ENCODE peak calls at places on chromosomes 3 and 15, in seven cellular contexts. R is AG09319; U is thoracic aorta; V is CD8-positive, alpha-beta T cell; S is A549; O is fibroblast of mammary gland; B is CD4-positive, alpha-beta T cell. E is an unnamed sample.

GRCh38 chr15:70910958-70911357 is 18.3 kb downstream of the LRRC49 start:
- DNase-seq in O (no peak), U (no peak), R (no peak), B (no peak), S (no peak), V (no peak), E (no peak)

GRCh38 chr3:72069543-72069942 is 284.6 kb upstream of the PROK2 start:
- DNase-seq in R (no peak), U (no peak), S (no peak), B (no peak), V (no peak), O (no peak), E (no peak)

GRCh38 chr3:73094951-73095350 is 33.5 kb downstream of the EBLN2 start:
- DNase-seq in O (no peak), U (no peak), V (no peak), S (no peak), B (no peak), R (no peak), E (no peak)

GRCh38 chr3:128260275-128260674 is 107.0 kb downstream of the EEFSEC start:
- DNase-seq in V (no peak), U (no peak), B (no peak), S (no peak), O (no peak), R (no peak), E (no peak)

GRCh38 chr3:120839120-120839519 is 68.9 kb upstream of the STXBP5L start:
- DNase-seq in S (no peak), O (no peak), B (no peak), V (no peak), R (no peak), U (no peak), E (no peak)

GRCh38 chr3:196563721-196564225 is 4.6 kb downstream of the WDR53 start:
- DNase-seq in S (peak), B (no peak), V (no peak), O (peak), U (no peak), R (no peak), E (no peak)

GRCh38 chr3:113166719-113167492 is 44.5 kb upstream of the BOC start:
- DNase-seq in R (peak), U (no peak), S (no peak), B (no peak), V (no peak), O (peak), E (no peak)

GRCh38 chr3:106534206-106534605 is 665.4 kb upstream of the CBLB start:
- DNase-seq in U (no peak), O (peak), V (peak), S (no peak), B (peak), R (no peak), E (no peak)

GRCh38 chr15:88276821-88277220 is 20.3 kb upstream of the NTRK3 start:
- DNase-seq in B (no peak), O (no peak), V (no peak), S (no peak), U (no peak), R (no peak), E (no peak)

GRCh38 chr15:51782357-51782896 is 31.0 kb downstream of the TMOD2 start:
- DNase-seq in R (no peak), B (no peak), U (no peak), V (no peak), S (peak), O (peak), E (no peak)

GRCh38 chr3:171757377-171758034 is 52.8 kb downstream of the PLD1 start:
- DNase-seq in O (no peak), V (no peak), S (no peak), R (no peak), U (no peak), B (no peak), E (no peak)

GRCh38 chr15:83516935-83517334 is 69.8 kb downstream of the SH3GL3 start:
- DNase-seq in O (peak), V (no peak), S (no peak), R (no peak), B (no peak), U (no peak), E (no peak)

GRCh38 chr15:63510548-63510940 is 6.2 kb downstream of the USP3 start:
- DNase-seq in U (no peak), V (no peak), O (no peak), R (no peak), B (no peak), S (no peak), E (no peak)

GRCh38 chr3:87311309-87311708 is 34.9 kb upstream of the POU1F1 start:
- DNase-seq in R (no peak), S (no peak), V (no peak), O (peak), B (no peak), U (no peak), E (no peak)

GRCh38 chr15:63006032-63006878 is 36.3 kb upstream of the TPM1 start:
- DNase-seq in B (no peak), S (no peak), U (no peak), R (no peak), O (no peak), V (no peak), E (no peak)

GRCh38 chr15:37101634-37102314 is 1.4 kb upstream of the MEIS2 start:
- DNase-seq in S (peak), B (no peak), O (peak), V (no peak), U (no peak), R (peak), E (no peak)

GRCh38 chr3:12175137-12175593 is 16.5 kb upstream of the TIMP4 start:
- DNase-seq in S (no peak), B (no peak), V (no peak), U (no peak), O (peak), R (no peak), E (no peak)

GRCh38 chr15:34737379-34737928 is 17.3 kb downstream of the GJD2 start:
- DNase-seq in R (no peak), S (no peak), U (no peak), V (no peak), B (no peak), O (no peak), E (no peak)

GRCh38 chr15:67266870-67267269 is 12.3 kb downstream of the IQCH start:
- DNase-seq in R (no peak), B (no peak), O (no peak), S (no peak), U (no peak), V (no peak), E (no peak)

GRCh38 chr3:138049157-138049919 is 39.4 kb downstream of the CLDN18 start:
- DNase-seq in S (no peak), B (no peak), U (no peak), V (no peak), R (peak), O (peak), E (no peak)

GRCh38 chr15:95887666-95888480 is 442.6 kb upstream of the NR2F2 start:
- DNase-seq in O (no peak), V (no peak), R (no peak), U (no peak), S (no peak), B (no peak), E (no peak)

GRCh38 chr15:51623386-51623938 is 891 bp upstream of the DMXL2 start:
- DNase-seq in S (no peak), R (no peak), O (no peak), U (no peak), B (no peak), V (no peak), E (no peak)

GRCh38 chr15:75204340-75205063 is 2.8 kb downstream of the C15orf39 start:
- DNase-seq in S (peak), O (peak), B (peak), R (peak), U (peak), V (peak), E (peak)

GRCh38 chr15:41823502-41823901 is 4.4 kb upstream of the JMJD7 start:
- DNase-seq in R (no peak), O (no peak), V (no peak), S (no peak), U (no peak), B (no peak), E (no peak)

GRCh38 chr15:100918690-100919480 is at the start of gene LRRK1:
- DNase-seq in B (no peak), U (no peak), O (peak), S (peak), R (no peak), V (no peak), E (no peak)

GRCh38 chr3:136193273-136194043 is 2.7 kb downstream of the MSL2 start:
- DNase-seq in U (no peak), R (no peak), O (no peak), B (no peak), V (no peak), S (no peak), E (no peak)

GRCh38 chr3:58562498-58562897 is 14.7 kb downstream of the FAM107A start:
- DNase-seq in O (no peak), S (no peak), V (no peak), R (no peak), U (no peak), B (no peak), E (no peak)

GRCh38 chr3:48435774-48436476 is 4.0 kb downstream of the CCDC51 start:
- DNase-seq in S (peak), V (peak), O (peak), B (peak), U (no peak), R (peak), E (peak)

GRCh38 chr15:40952901-40953712 is at the start of gene CHAC1:
- DNase-seq in O (peak), U (peak), R (peak), S (peak), V (peak), B (peak), E (peak)

GRCh38 chr15:41989573-41990242 is 17.4 kb upstream of the EHD4 start:
- DNase-seq in V (peak), S (peak), B (peak), U (peak), R (peak), O (peak), E (peak)

GRCh38 chr3:120831066-120831465 is 76.9 kb upstream of the STXBP5L start:
- DNase-seq in R (no peak), U (no peak), V (no peak), S (no peak), B (no peak), O (no peak), E (no peak)

GRCh38 chr15:27743638-27744037 is 355.5 kb downstream of the OCA2 start:
- DNase-seq in B (no peak), O (no peak), V (no peak), S (no peak), U (no peak), R (no peak), E (no peak)

GRCh38 chr3:153069598-153069997 is 92.4 kb upstream of the RAP2B start:
- DNase-seq in V (no peak), B (no peak), S (no peak), R (no peak), U (no peak), O (peak), E (no peak)

GRCh38 chr3:105253225-105253624 is 113.5 kb upstream of the ALCAM start:
- DNase-seq in O (no peak), U (no peak), S (no peak), B (no peak), R (no peak), V (no peak), E (no peak)

DNA sequence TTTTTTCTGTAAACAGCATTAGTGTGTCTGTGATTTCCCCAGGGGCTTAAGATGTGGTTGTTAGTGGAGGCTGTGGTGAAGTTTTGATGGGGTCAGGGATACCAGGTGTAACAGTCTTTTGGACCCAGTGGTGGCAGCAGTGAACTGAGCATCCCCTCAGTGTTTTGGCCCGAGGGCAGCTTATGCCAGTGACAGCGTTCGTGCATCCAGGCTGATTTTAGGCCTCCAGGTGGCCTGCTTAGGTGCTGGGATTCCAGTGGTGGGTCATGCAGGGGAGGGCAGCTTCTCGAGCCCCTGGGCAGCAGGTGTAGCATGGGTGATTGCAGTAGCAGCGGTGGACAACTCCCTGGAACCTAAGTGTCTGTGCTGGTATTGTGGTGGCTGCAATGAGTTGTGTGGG is 29.2 kb downstream of the STT3B start:
- DNase-seq in R (no peak), O (no peak), S (no peak), U (no peak), V (no peak), B (no peak), E (no peak)
- TF ChIP-seq CTCF in R (no peak), O (no peak), S (no peak), U (no peak), V (no peak), B (no peak), E (no peak)

GRCh38 chr3:30553641-30554316 is 52.6 kb upstream of the TGFBR2 start:
- DNase-seq in U (no peak), O (peak), R (no peak), B (no peak), S (no peak), V (no peak), E (no peak)

GRCh38 chr3:30549600-30549999 is 56.8 kb upstream of the TGFBR2 start:
- DNase-seq in B (no peak), U (no peak), S (no peak), V (no peak), R (no peak), O (no peak), E (no peak)

GRCh38 chr3:30550246-30550645 is 56.2 kb upstream of the TGFBR2 start:
- DNase-seq in O (no peak), V (no peak), U (no peak), S (no peak), B (no peak), R (no peak), E (no peak)

GRCh38 chr3:30551927-30552326 is 54.5 kb upstream of the TGFBR2 start:
- DNase-seq in S (no peak), U (no peak), R (no peak), O (no peak), V (no peak), B (no peak), E (no peak)

GRCh38 chr3:30551266-30551665 is 55.1 kb upstream of the TGFBR2 start:
- DNase-seq in U (no peak), O (no peak), B (no peak), R (no peak), V (no peak), S (no peak), E (no peak)
- TF ChIP-seq CTCF in U (no peak), O (no peak), B (no peak), R (no peak), V (no peak), S (no peak), E (no peak)

GRCh38 chr3:188279696-188280398 is 125.9 kb downstream of the LPP start:
- DNase-seq in R (no peak), V (no peak), O (no peak), S (no peak), U (no peak), B (no peak), E (no peak)
- TF ChIP-seq CTCF in R (no peak), V (no peak), O (no peak), S (no peak), U (no peak), B (no peak), E (no peak)

GRCh38 chr3:192918275-192918588 is 576 bp upstream of the MB21D2 start:
- DNase-seq in B (no peak), O (no peak), V (no peak), S (no peak), U (no peak), R (no peak), E (no peak)

GRCh38 chr3:192915724-192916123 is 1.9 kb downstream of the MB21D2 start:
- DNase-seq in U (no peak), B (no peak), V (no peak), O (peak), R (no peak), S (no peak), E (no peak)

GRCh38 chr3:192917258-192917507 is 473 bp downstream of the MB21D2 start:
- DNase-seq in V (no peak), S (no peak), R (no peak), U (no peak), O (no peak), B (no peak), E (no peak)

GRCh38 chr3:192916455-192917257 is 1.0 kb downstream of the MB21D2 start:
- DNase-seq in V (peak), B (no peak), S (peak), O (peak), R (no peak), U (no peak), E (no peak)

GRCh38 chr3:192917508-192918274 is at the start of gene MB21D2:
- DNase-seq in V (peak), S (peak), U (peak), R (no peak), O (peak), B (peak), E (peak)
- TF ChIP-seq CTCF in V (no peak), S (no peak), U (no peak), R (no peak), O (no peak), B (no peak), E (no peak)

DNA sequence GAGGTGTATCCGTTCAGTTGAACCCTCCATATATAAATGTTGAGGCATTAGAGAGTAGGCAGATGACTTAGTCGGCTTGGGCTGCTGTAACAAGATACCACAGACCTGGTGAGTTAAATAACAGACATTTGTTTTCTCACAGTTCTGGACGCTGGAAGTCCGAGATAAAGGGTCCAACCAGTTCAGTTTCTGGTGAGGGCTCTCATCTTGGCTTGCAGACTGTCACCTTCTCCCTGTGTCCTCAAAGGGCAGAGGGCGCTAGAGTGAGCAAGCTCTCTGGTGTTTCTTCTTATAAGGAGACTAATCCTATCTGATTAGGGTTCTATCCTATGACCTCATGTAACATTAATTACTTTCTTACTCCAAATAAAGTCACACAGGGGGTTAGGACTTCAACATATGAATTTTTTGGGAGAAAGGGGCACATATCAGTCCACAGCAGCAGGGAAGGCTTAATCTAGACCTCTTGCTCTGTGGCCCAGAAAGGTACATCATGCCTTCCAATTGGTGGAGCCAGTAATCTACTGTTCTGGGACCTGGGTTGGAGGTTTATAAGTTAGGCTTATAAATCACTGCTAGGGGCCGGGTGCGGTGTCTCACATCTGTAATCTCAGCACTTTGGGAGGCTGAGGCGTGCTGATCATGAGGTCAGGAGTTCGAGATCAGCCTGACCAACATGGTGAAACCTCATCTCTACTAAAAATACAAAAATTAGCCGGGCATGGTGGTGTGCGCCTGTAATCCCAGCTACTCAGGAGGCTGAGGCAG is 26.3 kb upstream of the SLC28A2 start:
- DNase-seq in R (no peak), U (no peak), B (no peak), S (no peak), O (no peak), V (no peak), E (no peak)
- TF ChIP-seq CTCF in R (no peak), U (no peak), B (no peak), S (no peak), O (no peak), V (no peak), E (no peak)

DNA sequence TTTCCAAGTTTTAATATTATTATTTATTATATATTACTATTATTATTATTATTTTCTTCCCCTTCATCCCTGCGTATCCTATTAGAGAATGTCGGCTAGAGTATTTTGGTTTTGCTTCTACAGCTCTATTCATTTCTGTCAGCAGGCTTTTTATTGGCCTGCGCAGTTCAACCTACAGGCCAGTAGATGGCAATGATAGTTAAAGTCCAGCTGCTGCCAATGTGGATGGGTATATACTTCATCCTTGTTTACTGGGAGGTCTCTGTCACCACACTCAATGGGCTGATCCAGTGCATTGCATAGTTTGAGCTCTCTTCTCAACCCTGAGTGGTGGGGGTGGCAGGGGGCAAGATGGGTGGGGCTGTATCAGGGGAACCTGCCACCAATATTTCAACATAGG is 799.8 kb downstream of the NSUN3 start:
- DNase-seq in O (peak), S (peak), U (no peak), B (no peak), V (no peak), R (no peak), E (no peak)
- TF ChIP-seq CTCF in O (peak), S (peak), U (no peak), B (no peak), V (no peak), R (peak), E (no peak)

GRCh38 chr3:40382617-40382979 is 4.4 kb upstream of the ENTPD3 start:
- DNase-seq in B (no peak), V (no peak), R (no peak), U (no peak), S (no peak), O (no peak), E (no peak)

GRCh38 chr3:40387895-40388254 is 891 bp downstream of the ENTPD3 start:
- DNase-seq in O (no peak), R (no peak), U (no peak), V (no peak), B (no peak), S (no peak), E (no peak)

GRCh38 chr3:40381904-40382616 is 4.9 kb upstream of the ENTPD3 start:
- DNase-seq in R (no peak), O (no peak), S (no peak), U (no peak), B (no peak), V (no peak), E (no peak)

GRCh38 chr3:40386213-40386612 is 771 bp upstream of the ENTPD3 start:
- DNase-seq in O (no peak), V (no peak), S (no peak), R (no peak), B (no peak), U (no peak), E (no peak)

GRCh38 chr3:40387001-40387894 is at the start of gene ENTPD3:
- DNase-seq in R (no peak), S (no peak), V (peak), O (no peak), B (peak), U (no peak), E (no peak)
- TF ChIP-seq CTCF in R (no peak), S (no peak), V (no peak), O (no peak), B (no peak), U (no peak), E (no peak)

GRCh38 chr3:160929595-160929994 is 173.6 kb downstream of the PPM1L start:
- DNase-seq in V (no peak), O (no peak), S (no peak), U (no peak), R (peak), B (no peak), E (no peak)
- TF ChIP-seq CTCF in V (no peak), O (peak), S (no peak), U (no peak), R (peak), B (no peak), E (no peak)